ENCODE peak calls at places on chromosome 13, in six cellular contexts. One of them, this sample, is unnamed.
A peak's percentile ranks its signal among the peaks of the same experiment; 100 is the strongest.

GRCh38 chr13:112972867-112973576 is 4.0 kb downstream of the MCF2L start:
- DNase-seq in transverse colon: peak; percentile 7
- DNase-seq in Caco-2: peak; percentile 18
- DNase-seq in effector memory CD8-positive, alpha-beta T cell: no peak
- DNase-seq in ACHN: no peak
- DNase-seq in RPMI8226: peak; percentile 37
- DNase-seq in this sample: no peak

GRCh38 chr13:92074658-92075057 is 676.2 kb downstream of the GPC5 start:
- DNase-seq in effector memory CD8-positive, alpha-beta T cell: no peak
- DNase-seq in RPMI8226: peak; percentile 40
- DNase-seq in ACHN: peak; percentile 22
- DNase-seq in Caco-2: no peak
- DNase-seq in transverse colon: no peak
- DNase-seq in this sample: no peak

GRCh38 chr13:22114630-22115311 is 443.9 kb downstream of the FGF9 start:
- DNase-seq in effector memory CD8-positive, alpha-beta T cell: peak; percentile 42
- DNase-seq in Caco-2: no peak
- DNase-seq in transverse colon: no peak
- DNase-seq in RPMI8226: peak; percentile 85
- DNase-seq in ACHN: no peak
- DNase-seq in this sample: no peak

GRCh38 chr13:76223999-76224398 is 587.9 kb downstream of the LMO7 start:
- DNase-seq in RPMI8226: no peak
- DNase-seq in effector memory CD8-positive, alpha-beta T cell: no peak
- DNase-seq in transverse colon: no peak
- DNase-seq in Caco-2: no peak
- DNase-seq in ACHN: no peak
- DNase-seq in this sample: no peak

GRCh38 chr13:40215311-40215710 is 451.1 kb downstream of the FOXO1 start:
- DNase-seq in RPMI8226: no peak
- DNase-seq in ACHN: no peak
- DNase-seq in transverse colon: no peak
- DNase-seq in effector memory CD8-positive, alpha-beta T cell: no peak
- DNase-seq in Caco-2: no peak
- DNase-seq in this sample: no peak

GRCh38 chr13:106736941-106737340 is 169.0 kb upstream of the ARGLU1 start:
- DNase-seq in transverse colon: no peak
- DNase-seq in ACHN: no peak
- DNase-seq in RPMI8226: no peak
- DNase-seq in Caco-2: no peak
- DNase-seq in effector memory CD8-positive, alpha-beta T cell: no peak
- DNase-seq in this sample: no peak

GRCh38 chr13:20173121-20173746 is 12.4 kb upstream of the GJA3 start:
- DNase-seq in transverse colon: no peak
- DNase-seq in ACHN: no peak
- DNase-seq in effector memory CD8-positive, alpha-beta T cell: no peak
- DNase-seq in Caco-2: no peak
- DNase-seq in RPMI8226: no peak
- DNase-seq in this sample: no peak

GRCh38 chr13:95463516-95463915 is 89.0 kb upstream of the CLDN10 start:
- DNase-seq in transverse colon: no peak
- DNase-seq in effector memory CD8-positive, alpha-beta T cell: no peak
- DNase-seq in Caco-2: no peak
- DNase-seq in RPMI8226: peak; percentile 40
- DNase-seq in ACHN: no peak
- DNase-seq in this sample: no peak

This sample was measured in thoracic aorta.